ENCODE peak calls at places on chromosome 22, in nine cellular contexts. M is Peyer's patch, J is Caco-2, D is heart right ventricle, V is IMR-90, R is pancreas, G is uterus, Q is tibial nerve, U is astrocyte. S is an unnamed sample.

GRCh38 chr22:26597480-26597879 is 7.5 kb upstream of the TPST2 start:
- DNase-seq in M (no peak), J (no peak), D (no peak), V (no peak), R (no peak), G (no peak), Q (no peak), U (no peak), S (no peak)

GRCh38 chr22:28711341-28711740 is 30.3 kb downstream of the CHEK2 start:
- DNase-seq in M (no peak), J (no peak), D (no peak), V (no peak), R (no peak), G (no peak), Q (no peak), U (no peak), S (no peak)

GRCh38 chr22:30553971-30554370 is 7.4 kb upstream of the SEC14L6 start:
- DNase-seq in M (no peak), J (no peak), D (no peak), V (no peak), R (no peak), G (no peak), Q (no peak), U (no peak), S (no peak)

GRCh38 chr22:42262964-42263363 is 7.5 kb downstream of the TCF20 start:
- DNase-seq in M (peak; percentile 45), J (no peak), D (no peak), V (no peak), R (no peak), G (no peak), Q (no peak), U (no peak), S (peak; percentile 33)

GRCh38 chr22:31584804-31585160 is 77.2 kb downstream of the PISD start:
- DNase-seq in M (no peak), J (no peak), D (no peak), V (no peak), R (no peak), G (no peak), Q (no peak), U (no peak), S (no peak)

GRCh38 chr22:36871669-36872081 is 10.9 kb downstream of the NCF4 start:
- DNase-seq in M (no peak), J (no peak), D (no peak), V (no peak), R (no peak), G (no peak), Q (no peak), U (no peak), S (no peak)

GRCh38 chr22:43481528-43482309 is 69.9 kb downstream of the MPPED1 start:
- DNase-seq in M (no peak), J (no peak), D (no peak), V (no peak), R (no peak), G (no peak), Q (no peak), U (no peak), S (peak; percentile 43)

GRCh38 chr22:43297246-43298061 is 45.7 kb downstream of the SCUBE1 start:
- DNase-seq in M (no peak), J (no peak), D (no peak), V (no peak), R (no peak), G (peak; percentile 42), Q (peak; percentile 63), U (no peak), S (no peak)

GRCh38 chr22:30606455-30607299 is at the start of gene TCN2:
- DNase-seq in M (peak; percentile 58), J (peak; percentile 82), D (peak; percentile 62), V (peak; percentile 77), R (peak; percentile 84), G (peak; percentile 65), Q (peak; percentile 64), U (peak; percentile 77), S (no peak)

GRCh38 chr22:45878051-45878764 is 98.8 kb downstream of the WNT7B start:
- DNase-seq in M (no peak), J (peak; percentile 28), D (peak; percentile 40), V (no peak), R (peak; percentile 12), G (peak; percentile 12), Q (no peak), U (no peak), S (no peak)

GRCh38 chr22:36737776-36738175 is 34.2 kb upstream of the CACNG2 start:
- DNase-seq in M (no peak), J (no peak), D (peak; percentile 35), V (no peak), R (peak; percentile 17), G (no peak), Q (peak; percentile 32), U (no peak), S (no peak)

GRCh38 chr22:50267591-50268390 is 2.4 kb downstream of the MAPK11 start:
- DNase-seq in M (no peak), J (peak; percentile 64), D (peak; percentile 77), V (peak; percentile 38), R (peak; percentile 68), G (peak; percentile 71), Q (peak; percentile 48), U (no peak), S (peak; percentile 71)

GRCh38 chr22:46078241-46079092 is 71.9 kb upstream of the PPARA start:
- DNase-seq in M (no peak), J (peak; percentile 19), D (peak; percentile 65), V (no peak), R (peak; percentile 74), G (peak; percentile 81), Q (no peak), U (peak; percentile 74), S (no peak)

DNA sequence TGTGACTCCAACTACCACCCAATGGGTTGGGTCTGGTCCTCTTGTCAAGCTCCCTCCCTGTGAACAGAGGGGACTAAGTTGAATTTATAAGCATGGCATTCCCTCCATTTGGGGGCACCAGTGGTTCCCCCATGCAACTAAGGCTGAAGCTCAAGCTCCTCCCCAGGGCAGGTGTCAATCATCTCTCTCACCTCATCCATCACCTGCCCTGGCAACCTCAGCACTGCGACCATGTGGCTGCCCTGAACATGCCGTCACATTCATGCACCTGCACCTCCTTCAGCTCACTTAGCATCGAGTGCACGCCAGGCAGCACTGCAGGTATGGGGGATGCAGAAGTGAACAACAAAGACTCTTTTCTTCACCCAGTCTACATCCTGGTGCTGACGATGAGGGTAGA is 799.3 kb downstream of the TBC1D22A start:
- DNase-seq in M (no peak), J (no peak), D (no peak), V (no peak), R (no peak), G (no peak), Q (no peak), U (no peak), S (no peak)
- H3K9me3 ChIP-seq in M (no peaks in the 10 kb centered on the region), J (no peaks in the 10 kb centered on the region), D (no peaks in the 10 kb centered on the region), V (peaks cover 41% of the 10 kb centered on the region), R (no peaks in the 10 kb centered on the region), G (no peaks in the 10 kb centered on the region), Q (no peaks in the 10 kb centered on the region), U (peaks cover 19% of the 10 kb centered on the region), S (no peaks in the 10 kb centered on the region)

DNA sequence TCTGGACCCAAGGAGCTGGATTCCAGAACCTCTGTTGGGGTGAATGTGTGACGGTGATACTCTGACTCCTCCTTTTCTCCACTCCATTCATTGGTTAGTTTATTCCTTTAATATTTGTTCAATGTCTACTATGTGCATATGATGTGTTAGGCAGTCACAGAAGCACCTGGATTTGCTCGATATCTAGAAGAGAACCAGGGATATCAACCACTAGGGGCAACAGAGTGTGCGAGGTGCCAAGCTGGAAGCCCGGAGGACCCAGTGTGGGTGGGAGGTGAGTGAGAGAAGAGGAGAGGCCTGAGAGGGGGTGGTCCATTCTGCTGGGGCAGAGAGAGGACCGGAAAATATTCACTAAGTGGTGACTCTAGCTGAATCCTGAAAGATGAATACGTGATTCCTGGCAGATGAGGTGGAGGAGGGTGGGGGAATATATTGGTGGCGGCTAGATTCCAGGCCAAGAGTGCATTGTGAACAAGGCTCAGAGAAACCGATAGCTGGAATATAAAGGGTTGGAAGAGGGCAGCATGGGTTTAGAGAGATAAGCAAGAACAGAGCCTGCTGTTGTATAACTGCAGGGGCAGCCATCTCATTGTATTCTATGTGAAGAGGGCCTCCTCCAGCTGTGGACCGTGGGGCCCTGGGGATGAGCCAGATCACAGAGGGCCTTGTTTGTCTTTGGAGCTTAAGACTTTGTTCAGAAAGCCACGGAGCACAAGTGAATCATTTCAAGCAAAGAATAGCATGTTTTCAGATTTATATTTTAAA is 6.9 kb upstream of the TIMP3 start:
- DNase-seq in M (no peak), J (no peak), D (no peak), V (peak; percentile 54), R (no peak), G (no peak), Q (no peak), U (peak; percentile 26), S (no peak)
- TF ChIP-seq CTCF in M (no peak), J (no peak), D (no peak), V (no peak), R (no peak), G (no peak), Q (no peak), U (no peak), S (peak; percentile 47)

GRCh38 chr22:48741540-48741939 is 1086.1 kb downstream of the BRD1 start:
- DNase-seq in M (no peak), J (peak; percentile 18), D (no peak), V (no peak), R (no peak), G (no peak), Q (no peak), U (no peak), S (no peak)
- H3K9me3 ChIP-seq in M (no peaks in the 10 kb centered on the region), J (no peaks in the 10 kb centered on the region), D (no peaks in the 10 kb centered on the region), V (peaks cover 80% of the 10 kb centered on the region), R (no peaks in the 10 kb centered on the region), G (no peaks in the 10 kb centered on the region), Q (no peaks in the 10 kb centered on the region), U (peaks cover 7% of the 10 kb centered on the region), S (no peaks in the 10 kb centered on the region)

DNA sequence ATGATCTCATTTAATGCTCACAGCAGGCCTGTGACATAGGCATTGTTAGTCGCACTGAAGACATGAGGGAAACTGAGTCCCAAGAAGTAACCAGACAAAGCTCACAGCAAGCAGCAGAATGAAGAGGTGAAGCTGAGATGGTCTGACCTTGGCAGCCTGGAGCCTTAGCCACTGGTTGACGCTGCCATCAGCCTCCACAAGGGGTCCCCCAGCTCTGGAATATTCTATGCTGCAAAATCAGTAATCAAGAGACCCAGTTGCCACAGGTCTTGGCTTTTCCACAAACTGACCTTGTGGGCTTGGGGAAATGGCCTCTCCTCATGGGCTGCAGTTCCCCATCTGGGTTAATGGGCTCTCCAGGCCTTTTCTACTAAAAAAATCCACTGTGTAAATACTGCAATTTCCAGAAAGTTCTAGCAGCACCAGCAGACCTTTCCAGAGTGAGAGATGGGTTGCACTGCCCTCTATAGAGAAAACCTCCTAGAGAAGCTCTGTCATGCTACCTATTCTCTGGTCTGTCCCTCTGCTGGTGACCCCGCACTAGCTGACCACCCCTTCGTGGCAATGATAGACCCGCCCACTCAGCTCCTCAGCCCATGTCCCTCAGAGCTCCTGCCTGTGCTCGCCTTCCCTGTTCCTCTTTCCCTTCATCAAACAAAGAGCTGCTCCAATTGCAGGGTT is 22.6 kb upstream of the ISX start:
- DNase-seq in M (no peak), J (no peak), D (no peak), V (no peak), R (no peak), G (no peak), Q (no peak), U (no peak), S (peak; percentile 20)
- TF ChIP-seq CTCF in M (peak; percentile 8), J (peak; percentile 58), D (no peak), V (no peak), R (no peak), G (no peak), Q (no peak), U (no peak), S (peak; percentile 44)

GRCh38 chr22:24337894-24338645 is 67.4 kb downstream of the SPECC1L start:
- DNase-seq in M (no peak), J (no peak), D (no peak), V (no peak), R (no peak), G (no peak), Q (no peak), U (no peak), S (no peak)
- H3K9me3 ChIP-seq in M (no peaks in the 10 kb centered on the region), J (no peaks in the 10 kb centered on the region), D (no peaks in the 10 kb centered on the region), V (no peaks in the 10 kb centered on the region), R (no peaks in the 10 kb centered on the region), G (no peaks in the 10 kb centered on the region), Q (no peaks in the 10 kb centered on the region), U (no peaks in the 10 kb centered on the region), S (no peaks in the 10 kb centered on the region)

S was measured in OCI-LY7.